ENCODE peak calls at places on chromosomes 16 and 17, in ten cellular contexts. Y, E, M, F, T, V, Z, D, N and K are unnamed samples.

GRCh38 chr16:54241525-54241924 is 45.1 kb downstream of the IRX3 start:
- DNase-seq in N (no peak), Y (no peak), D (no peak), M (no peak), T (no peak), Z (no peak), V (no peak), E (no peak), F (no peak), K (no peak)

GRCh38 chr16:49492896-49493620 is 119.5 kb downstream of the C16orf78 start:
- DNase-seq in E (no peak), V (peak; percentile 39), D (no peak), Z (no peak), T (no peak), F (no peak), N (no peak), Y (no peak), M (no peak), K (no peak)

GRCh38 chr17:79131701-79132100 is 57.1 kb downstream of the ENGASE start:
- DNase-seq in M (no peak), N (no peak), Z (no peak), E (no peak), T (no peak), D (no peak), Y (no peak), F (no peak), V (no peak), K (no peak)

GRCh38 chr16:31134091-31134571 is 1.4 kb downstream of the PRSS8 start:
- DNase-seq in T (no peak), M (no peak), V (no peak), Z (no peak), D (no peak), F (no peak), N (peak; percentile 24), E (no peak), Y (no peak), K (no peak)

GRCh38 chr17:56974055-56974454 is 3.9 kb upstream of the SCPEP1 start:
- DNase-seq in T (no peak), V (no peak), F (no peak), Y (no peak), E (no peak), D (no peak), N (no peak), Z (no peak), M (no peak), K (no peak)

GRCh38 chr17:16363749-16364536 is 10.7 kb upstream of the CENPV start:
- DNase-seq in N (peak; percentile 69), Y (peak; percentile 89), E (peak; percentile 76), D (peak; percentile 85), V (peak; percentile 79), F (peak; percentile 77), T (peak; percentile 83), M (peak; percentile 69), Z (peak; percentile 56), K (no peak)

GRCh38 chr16:85188822-85189672 is 76.8 kb upstream of the CIBAR2 start:
- DNase-seq in D (no peak), E (no peak), Z (no peak), N (no peak), M (no peak), F (no peak), V (no peak), T (no peak), Y (no peak), K (no peak)

GRCh38 chr16:89574681-89575246 is 794 bp upstream of the CPNE7 start:
- DNase-seq in T (peak; percentile 92), F (no peak), Y (no peak), N (peak; percentile 61), D (no peak), Z (no peak), V (peak; percentile 66), M (peak; percentile 93), E (no peak), K (no peak)

GRCh38 chr17:59332890-59333377 is 1.5 kb downstream of the YPEL2 start:
- DNase-seq in Z (peak; percentile 33), N (peak; percentile 11), E (no peak), M (peak; percentile 67), Y (peak; percentile 62), D (peak; percentile 82), V (peak; percentile 71), T (no peak), F (peak; percentile 50), K (no peak)

GRCh38 chr17:51351090-51351489 is 90.7 kb downstream of the UTP18 start:
- DNase-seq in N (no peak), T (no peak), E (no peak), M (no peak), D (no peak), V (no peak), F (no peak), Y (no peak), Z (no peak), K (no peak)

GRCh38 chr17:64196626-64197025 is 66.4 kb downstream of the TEX2 start:
- DNase-seq in E (no peak), N (peak; percentile 88), Z (no peak), T (no peak), M (peak; percentile 88), Y (no peak), D (no peak), F (no peak), V (no peak), K (no peak)

GRCh38 chr17:64354396-64354795 is 36.3 kb downstream of the PECAM1 start:
- DNase-seq in T (no peak), M (no peak), D (no peak), Z (no peak), N (no peak), V (no peak), E (no peak), Y (no peak), F (no peak), K (no peak)

GRCh38 chr16:88377961-88378360 is 4.8 kb upstream of the ZNF469 start:
- DNase-seq in E (no peak), F (no peak), Y (no peak), T (no peak), N (no peak), M (no peak), D (no peak), Z (peak; percentile 3), V (peak; percentile 36), K (no peak)

GRCh38 chr17:13593757-13594156 is 8.0 kb downstream of the HS3ST3A1 start:
- DNase-seq in Z (no peak), D (no peak), N (peak; percentile 57), M (peak; percentile 52), E (no peak), V (no peak), T (no peak), F (no peak), Y (no peak), K (no peak)

GRCh38 chr17:50664788-50665458 is 30.2 kb downstream of the ABCC3 start:
- DNase-seq in T (no peak), Z (no peak), N (no peak), D (no peak), F (no peak), Y (no peak), E (no peak), M (no peak), V (no peak), K (no peak)

GRCh38 chr16:75252049-75252864 is 833 bp upstream of the BCAR1 start:
- DNase-seq in Y (no peak), T (no peak), Z (no peak), D (no peak), M (peak; percentile 52), V (peak; percentile 35), E (no peak), F (no peak), N (no peak), K (no peak)
- H3K4me3 ChIP-seq in Y (no peak overlapping the region), T (peak overlapping the region; percentile 74), Z (peak overlapping the region; percentile 75), D (peak overlapping the region; percentile 90), M (peak overlapping the region; percentile 93), V (no peak overlapping the region), E (no peak overlapping the region), F (no peak overlapping the region), N (no peak overlapping the region), K (no peak overlapping the region)

GRCh38 chr17:69716571-69716970 is 302.1 kb downstream of the MAP2K6 start:
- DNase-seq in D (no peak), V (no peak), M (peak; percentile 53), E (no peak), N (no peak), T (no peak), F (no peak), Y (no peak), Z (no peak), K (no peak)

GRCh38 chr17:69719474-69720048 is 305.1 kb downstream of the MAP2K6 start:
- DNase-seq in D (no peak), T (no peak), F (no peak), E (no peak), M (no peak), V (no peak), Y (no peak), Z (no peak), N (no peak), K (no peak)

GRCh38 chr17:69717214-69717613 is 302.7 kb downstream of the MAP2K6 start:
- DNase-seq in Z (no peak), T (no peak), Y (no peak), N (no peak), V (no peak), F (no peak), M (no peak), E (no peak), D (no peak), K (no peak)

GRCh38 chr17:69715656-69716055 is 301.2 kb downstream of the MAP2K6 start:
- DNase-seq in Y (no peak), N (no peak), F (no peak), D (no peak), Z (no peak), V (no peak), M (no peak), T (no peak), E (no peak), K (no peak)

GRCh38 chr17:69717819-69718218 is 303.3 kb downstream of the MAP2K6 start:
- DNase-seq in E (no peak), D (no peak), Z (no peak), F (no peak), V (no peak), T (no peak), M (no peak), Y (no peak), N (no peak), K (no peak)
- H3K9me3 ChIP-seq in E (no peaks in the 10 kb centered on the region), D (no peaks in the 10 kb centered on the region), Z (no peaks in the 10 kb centered on the region), F (no peaks in the 10 kb centered on the region), V (no peaks in the 10 kb centered on the region), T (no peaks in the 10 kb centered on the region), M (no peaks in the 10 kb centered on the region), Y (no peaks in the 10 kb centered on the region), N (no peaks in the 10 kb centered on the region), K (no peaks in the 10 kb centered on the region)

GRCh38 chr17:81119223-81120148 is 45.8 kb upstream of the PVALEF start:
- DNase-seq in F (peak; percentile 87), N (peak; percentile 92), M (peak; percentile 94), Z (peak; percentile 61), T (peak; percentile 94), E (peak; percentile 90), Y (peak; percentile 73), D (peak; percentile 63), V (peak; percentile 79), K (peak; percentile 91)
- H3K27ac ChIP-seq in F (no peak overlapping the region), N (no peak overlapping the region), M (no peak overlapping the region), Z (no peak overlapping the region), T (peak overlapping the region; percentile 55), E (no peak overlapping the region), Y (peak overlapping the region; percentile 73), D (no peak overlapping the region), V (no peak overlapping the region), K (no peak overlapping the region)

DNA sequence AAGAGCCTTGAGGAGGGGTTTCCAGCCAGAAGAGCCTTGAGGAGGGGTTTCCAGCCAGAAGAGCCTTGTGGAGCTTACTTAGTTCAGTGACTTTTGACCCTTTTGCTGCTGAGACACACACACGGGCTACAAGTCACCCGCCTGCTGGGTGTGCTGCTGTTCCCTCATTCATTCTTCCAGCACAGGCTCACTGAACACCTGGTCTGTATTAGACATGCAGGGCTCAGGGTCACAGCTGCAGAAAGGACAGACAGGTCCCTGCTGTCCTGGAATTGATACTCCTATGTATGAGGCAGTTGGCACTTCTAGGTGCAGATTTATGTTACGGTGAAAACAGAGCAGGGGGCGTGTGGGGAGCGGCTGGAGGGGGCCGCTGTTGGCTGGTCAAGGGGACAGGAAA is 6.7 kb downstream of the CACNG4 start:
- DNase-seq in D (no peak), V (no peak), M (no peak), E (no peak), Y (no peak), F (no peak), N (no peak), Z (no peak), T (no peak), K (no peak)
- H3K4me3 ChIP-seq in D (no peak overlapping the region), V (no peak overlapping the region), M (no peak overlapping the region), E (no peak overlapping the region), Y (no peak overlapping the region), F (no peak overlapping the region), N (no peak overlapping the region), Z (no peak overlapping the region), T (no peak overlapping the region), K (no peak overlapping the region)